ENCODE peak calls at places on chromosomes 1 and 21, in eight cellular contexts. D, N, L, O, I, V, F and P are unnamed samples.

GRCh38 chr1:30868833-30869435 is 39.6 kb downstream of the SDC3 start:
- DNase-seq in O (no peak), N (no peak), D (no peak), F (no peak), I (no peak), V (no peak), L (no peak), P (no peak)

GRCh38 chr1:208785629-208786028 is 541.4 kb upstream of the PLXNA2 start:
- DNase-seq in N (no peak), D (no peak), O (no peak), V (no peak), I (no peak), F (no peak), L (no peak), P (no peak)

GRCh38 chr1:230906226-230906625 is 37.9 kb upstream of the C1orf198 start:
- DNase-seq in N (no peak), F (no peak), V (no peak), L (no peak), I (no peak), D (no peak), O (no peak), P (no peak)

GRCh38 chr21:38567577-38568360 is 69.5 kb upstream of the ERG start:
- DNase-seq in O (no peak), V (no peak), I (no peak), F (no peak), D (peak), N (no peak), L (peak), P (peak)

GRCh38 chr21:33843216-33843615 is 72.4 kb downstream of the ATP5PO start:
- DNase-seq in V (no peak), I (no peak), D (no peak), L (no peak), N (no peak), O (no peak), F (no peak), P (no peak)

GRCh38 chr1:182829285-182829932 is 9.7 kb upstream of the DHX9 start:
- DNase-seq in L (no peak), D (no peak), V (no peak), F (no peak), I (no peak), O (no peak), N (no peak), P (no peak)

GRCh38 chr1:230340778-230341546 is 85.2 kb downstream of the PGBD5 start:
- DNase-seq in N (no peak), V (no peak), I (no peak), D (no peak), F (no peak), L (no peak), O (no peak), P (no peak)

GRCh38 chr21:38067086-38067739 is 151.0 kb upstream of the KCNJ6 start:
- DNase-seq in V (no peak), L (no peak), F (no peak), I (no peak), O (no peak), N (no peak), D (no peak), P (no peak)

GRCh38 chr1:43834280-43835140 is 99.1 kb upstream of the ARTN start:
- DNase-seq in D (peak), L (no peak), I (no peak), O (no peak), N (no peak), F (no peak), V (no peak), P (peak)

GRCh38 chr1:111471012-111471411 is 2.8 kb upstream of the C1orf162 start:
- DNase-seq in V (peak), I (no peak), L (no peak), N (no peak), F (no peak), D (no peak), O (no peak), P (no peak)

GRCh38 chr1:31587720-31588423 is 11.6 kb downstream of the TINAGL1 start:
- DNase-seq in D (no peak), L (peak), F (peak), V (peak), N (peak), I (no peak), O (peak), P (no peak)

GRCh38 chr1:3663999-3664699 is 11.8 kb downstream of the TP73 start:
- DNase-seq in D (no peak), F (no peak), O (peak), I (no peak), V (no peak), N (peak), L (no peak), P (no peak)

GRCh38 chr1:227942716-227943261 is 4.9 kb downstream of the WNT9A start:
- DNase-seq in D (no peak), O (peak), F (no peak), V (peak), I (no peak), N (no peak), L (no peak), P (no peak)

GRCh38 chr1:102498929-102499328 is 502.2 kb upstream of the OLFM3 start:
- DNase-seq in D (no peak), N (no peak), F (no peak), I (no peak), V (no peak), L (no peak), O (no peak), P (no peak)

GRCh38 chr21:35825370-35825769 is 235.0 kb downstream of the SETD4 start:
- DNase-seq in O (no peak), I (no peak), L (no peak), F (no peak), N (no peak), V (no peak), D (no peak), P (no peak)

GRCh38 chr21:45302082-45303061 is 14.7 kb upstream of the POFUT2 start:
- DNase-seq in V (peak), D (peak), L (no peak), I (no peak), F (no peak), N (no peak), O (peak), P (no peak)

GRCh38 chr1:239354211-239354610 is 32.2 kb upstream of the CHRM3 start:
- DNase-seq in V (no peak), O (no peak), N (no peak), D (peak), F (no peak), L (no peak), I (no peak), P (no peak)

GRCh38 chr1:76302711-76303347 is 228.3 kb downstream of the ST6GALNAC3 start:
- DNase-seq in D (no peak), V (no peak), F (peak), I (no peak), L (no peak), N (no peak), O (no peak), P (no peak)

GRCh38 chr1:221779771-221780170 is 37.9 kb upstream of the DUSP10 start:
- DNase-seq in V (no peak), I (no peak), N (no peak), L (no peak), F (no peak), O (no peak), D (no peak), P (no peak)

GRCh38 chr1:84164567-84165021 is 20.5 kb downstream of the PRKACB start:
- DNase-seq in L (no peak), I (no peak), F (peak), O (no peak), N (peak), V (no peak), D (no peak), P (no peak)

GRCh38 chr1:32703479-32704291 is 1.1 kb upstream of the SYNC start:
- DNase-seq in L (peak), F (no peak), D (peak), V (no peak), I (no peak), O (peak), N (no peak), P (peak)

GRCh38 chr1:84721152-84721551 is 30.9 kb upstream of the SSX2IP start:
- DNase-seq in D (peak), I (no peak), V (no peak), O (no peak), L (no peak), F (no peak), N (no peak), P (no peak)

GRCh38 chr1:229784834-229785233 is 158.8 kb downstream of the URB2 start:
- DNase-seq in F (no peak), V (no peak), N (no peak), I (no peak), O (no peak), D (no peak), L (no peak), P (no peak)

GRCh38 chr1:25487628-25488027 is 55.8 kb upstream of the LDLRAP1 start:
- DNase-seq in D (no peak), L (peak), V (no peak), I (no peak), F (no peak), O (no peak), N (no peak), P (no peak)